ENCODE peak calls at places on chromosomes 1 and 21, in eight cellular contexts. X is NCI-H1105; E is HEK293T; O is GDM1; L is stimulated activated CD4-positive, alpha-beta T cell treated with anti-CD3 and anti-CD28 coated beads, Interleukin-2, amount 100 ng/mL, for 48 hours; D is mucosa of gallbladder; N is activated CD4-positive, alpha-beta T cell treated with anti-CD3 and anti-CD28 coated beads, Interleukin-2, amount 50 U/mL, for 24 hours; T is stimulated activated naive B cell treated with anti-CD40 and anti-IgM and Interleukin-4, amounts not matched to agents 10 μg/mL and 1 μg/mL and 100 μg/mL, for 72 hours. F is an unnamed sample.

GRCh38 chr1:226444901-226445300 is 37.0 kb upstream of the PARP1 start:
- DNase-seq in X (no peak), E (no peak), O (no peak), L (peak), D (peak), N (peak), T (peak), F (no peak)

GRCh38 chr1:233138794-233139544 is 156.6 kb downstream of the PCNX2 start:
- DNase-seq in X (no peak), E (no peak), O (no peak), L (no peak), D (no peak), N (no peak), T (no peak), F (no peak)

GRCh38 chr1:32639489-32640075 is 10.8 kb downstream of the ZBTB8OS start:
- DNase-seq in X (no peak), E (no peak), O (no peak), L (no peak), D (no peak), N (no peak), T (no peak), F (no peak)

GRCh38 chr1:83673287-83673686 is 325.6 kb downstream of the TTLL7 start:
- DNase-seq in X (no peak), E (no peak), O (no peak), L (no peak), D (no peak), N (no peak), T (no peak), F (no peak)

GRCh38 chr1:40768146-40768990 is 15.2 kb upstream of the KCNQ4 start:
- DNase-seq in X (no peak), E (no peak), O (no peak), L (no peak), D (no peak), N (no peak), T (no peak), F (no peak)

GRCh38 chr21:43585924-43586411 is 73.3 kb downstream of the HSF2BP start:
- DNase-seq in X (no peak), E (no peak), O (no peak), L (no peak), D (peak), N (no peak), T (no peak), F (peak)

GRCh38 chr21:15682182-15682895 is 47.4 kb upstream of the USP25 start:
- DNase-seq in X (no peak), E (no peak), O (peak), L (no peak), D (no peak), N (no peak), T (no peak), F (peak)

GRCh38 chr21:34191876-34192275 is 118.5 kb downstream of the MRPS6 start:
- DNase-seq in X (no peak), E (no peak), O (no peak), L (no peak), D (no peak), N (no peak), T (no peak), F (no peak)

GRCh38 chr1:198676253-198676652 is 37.4 kb downstream of the PTPRC start:
- DNase-seq in X (peak), E (no peak), O (no peak), L (no peak), D (no peak), N (no peak), T (no peak), F (no peak)